ENCODE peak calls at places on chromosomes 11 and 22, in seven cellular contexts. One of them, this sample, is unnamed.
A peak's percentile ranks its signal among the peaks of the same experiment; 100 is the strongest.

GRCh38 chr11:28674432-28675076 is 566.4 kb downstream of the METTL15 start:
- DNase-seq in MM.1S: no peak
- DNase-seq in GM23338: peak; percentile 57
- DNase-seq in HCT116: peak; percentile 48
- DNase-seq in hepatocyte: peak; percentile 30
- DNase-seq in GM23248: peak; percentile 83
- DNase-seq in PC-3: peak; percentile 45
- DNase-seq in this sample: no peak

GRCh38 chr22:20833225-20833665 is 25.4 kb downstream of the PI4KA start:
- DNase-seq in MM.1S: no peak
- DNase-seq in GM23338: no peak
- DNase-seq in HCT116: no peak
- DNase-seq in hepatocyte: no peak
- DNase-seq in GM23248: no peak
- DNase-seq in PC-3: no peak
- DNase-seq in this sample: no peak

GRCh38 chr22:18126606-18127005 is 16.0 kb downstream of the TUBA8 start:
- DNase-seq in MM.1S: no peak
- DNase-seq in GM23338: no peak
- DNase-seq in HCT116: no peak
- DNase-seq in hepatocyte: no peak
- DNase-seq in GM23248: no peak
- DNase-seq in PC-3: no peak
- DNase-seq in this sample: no peak

GRCh38 chr11:94885133-94885532 is 88.2 kb downstream of the CWC15 start:
- DNase-seq in MM.1S: no peak
- DNase-seq in GM23338: no peak
- DNase-seq in HCT116: no peak
- DNase-seq in hepatocyte: no peak
- DNase-seq in GM23248: no peak
- DNase-seq in PC-3: peak; percentile 96
- DNase-seq in this sample: peak; percentile 20

GRCh38 chr11:115194798-115195101 is 309.5 kb downstream of the CADM1 start:
- DNase-seq in MM.1S: peak; percentile 37
- DNase-seq in GM23338: no peak
- DNase-seq in HCT116: no peak
- DNase-seq in hepatocyte: no peak
- DNase-seq in GM23248: peak; percentile 58
- DNase-seq in PC-3: no peak
- DNase-seq in this sample: no peak

GRCh38 chr11:21121991-21122390 is 452.6 kb downstream of the NELL1 start:
- DNase-seq in MM.1S: no peak
- DNase-seq in GM23338: no peak
- DNase-seq in HCT116: no peak
- DNase-seq in hepatocyte: no peak
- DNase-seq in GM23248: no peak
- DNase-seq in PC-3: no peak
- DNase-seq in this sample: no peak

GRCh38 chr22:49936973-49937757 is 18.7 kb downstream of the CRELD2 start:
- DNase-seq in MM.1S: no peak
- DNase-seq in GM23338: no peak
- DNase-seq in HCT116: no peak
- DNase-seq in hepatocyte: peak; percentile 33
- DNase-seq in GM23248: no peak
- DNase-seq in PC-3: no peak
- DNase-seq in this sample: no peak

GRCh38 chr22:20569059-20570058 is 61.9 kb downstream of the MED15 start:
- DNase-seq in MM.1S: no peak
- DNase-seq in GM23338: no peak
- DNase-seq in HCT116: peak; percentile 78
- DNase-seq in hepatocyte: peak; percentile 83
- DNase-seq in GM23248: peak; percentile 99
- DNase-seq in PC-3: peak; percentile 90
- DNase-seq in this sample: peak; percentile 96

GRCh38 chr11:765025-765801 is 12.1 kb downstream of the GATD1 start:
- DNase-seq in MM.1S: peak; percentile 59
- DNase-seq in GM23338: peak; percentile 88
- DNase-seq in HCT116: peak; percentile 47
- DNase-seq in hepatocyte: peak; percentile 65
- DNase-seq in GM23248: peak; percentile 66
- DNase-seq in PC-3: peak; percentile 61
- DNase-seq in this sample: peak; percentile 67

GRCh38 chr11:126212089-126212660 is 593 bp downstream of the FAM118B start:
- DNase-seq in MM.1S: no peak
- DNase-seq in GM23338: peak; percentile 27
- DNase-seq in HCT116: no peak
- DNase-seq in hepatocyte: no peak
- DNase-seq in GM23248: peak; percentile 58
- DNase-seq in PC-3: peak; percentile 13
- DNase-seq in this sample: no peak

GRCh38 chr11:58575377-58576020 is at the start of gene LPXN:
- DNase-seq in MM.1S: peak; percentile 78
- DNase-seq in GM23338: no peak
- DNase-seq in HCT116: no peak
- DNase-seq in hepatocyte: no peak
- DNase-seq in GM23248: peak; percentile 95
- DNase-seq in PC-3: peak; percentile 90
- DNase-seq in this sample: no peak

GRCh38 chr11:78033040-78033439 is 10.0 kb upstream of the KCTD14 start:
- DNase-seq in MM.1S: no peak
- DNase-seq in GM23338: no peak
- DNase-seq in HCT116: no peak
- DNase-seq in hepatocyte: no peak
- DNase-seq in GM23248: no peak
- DNase-seq in PC-3: no peak
- DNase-seq in this sample: no peak

GRCh38 chr11:132064987-132065620 is 694.7 kb downstream of the NTM start:
- DNase-seq in MM.1S: no peak
- DNase-seq in GM23338: no peak
- DNase-seq in HCT116: no peak
- DNase-seq in hepatocyte: peak; percentile 64
- DNase-seq in GM23248: peak; percentile 97
- DNase-seq in PC-3: peak; percentile 79
- DNase-seq in this sample: no peak

GRCh38 chr11:130798801-130799200 is 117.5 kb downstream of the SNX19 start:
- DNase-seq in MM.1S: no peak
- DNase-seq in GM23338: no peak
- DNase-seq in HCT116: no peak
- DNase-seq in hepatocyte: no peak
- DNase-seq in GM23248: peak; percentile 33
- DNase-seq in PC-3: no peak
- DNase-seq in this sample: no peak

GRCh38 chr11:64897381-64898075 is 19.1 kb upstream of the EHD1 start:
- DNase-seq in MM.1S: no peak
- DNase-seq in GM23338: no peak
- DNase-seq in HCT116: no peak
- DNase-seq in hepatocyte: no peak
- DNase-seq in GM23248: no peak
- DNase-seq in PC-3: no peak
- DNase-seq in this sample: no peak

GRCh38 chr11:8834379-8834778 is 76.6 kb upstream of the AKIP1 start:
- DNase-seq in MM.1S: no peak
- DNase-seq in GM23338: peak; percentile 48
- DNase-seq in HCT116: no peak
- DNase-seq in hepatocyte: no peak
- DNase-seq in GM23248: no peak
- DNase-seq in PC-3: no peak
- DNase-seq in this sample: no peak

GRCh38 chr22:37633082-37633692 is 6.3 kb upstream of the SH3BP1 start:
- DNase-seq in MM.1S: no peak
- DNase-seq in GM23338: no peak
- DNase-seq in HCT116: no peak
- DNase-seq in hepatocyte: no peak
- DNase-seq in GM23248: no peak
- DNase-seq in PC-3: no peak
- DNase-seq in this sample: no peak

GRCh38 chr22:37633693-37634504 is 5.6 kb upstream of the SH3BP1 start:
- DNase-seq in MM.1S: no peak
- DNase-seq in GM23338: peak; percentile 86
- DNase-seq in HCT116: no peak
- DNase-seq in hepatocyte: peak; percentile 89
- DNase-seq in GM23248: peak; percentile 87
- DNase-seq in PC-3: no peak
- DNase-seq in this sample: peak; percentile 50

GRCh38 chr22:37630839-37631435 is 8.5 kb upstream of the SH3BP1 start:
- DNase-seq in MM.1S: no peak
- DNase-seq in GM23338: no peak
- DNase-seq in HCT116: no peak
- DNase-seq in hepatocyte: peak; percentile 78
- DNase-seq in GM23248: no peak
- DNase-seq in PC-3: no peak
- DNase-seq in this sample: no peak

GRCh38 chr22:37631448-37632173 is 7.9 kb upstream of the SH3BP1 start:
- DNase-seq in MM.1S: no peak
- DNase-seq in GM23338: no peak
- DNase-seq in HCT116: no peak
- DNase-seq in hepatocyte: no peak
- DNase-seq in GM23248: no peak
- DNase-seq in PC-3: no peak
- DNase-seq in this sample: no peak

DNA sequence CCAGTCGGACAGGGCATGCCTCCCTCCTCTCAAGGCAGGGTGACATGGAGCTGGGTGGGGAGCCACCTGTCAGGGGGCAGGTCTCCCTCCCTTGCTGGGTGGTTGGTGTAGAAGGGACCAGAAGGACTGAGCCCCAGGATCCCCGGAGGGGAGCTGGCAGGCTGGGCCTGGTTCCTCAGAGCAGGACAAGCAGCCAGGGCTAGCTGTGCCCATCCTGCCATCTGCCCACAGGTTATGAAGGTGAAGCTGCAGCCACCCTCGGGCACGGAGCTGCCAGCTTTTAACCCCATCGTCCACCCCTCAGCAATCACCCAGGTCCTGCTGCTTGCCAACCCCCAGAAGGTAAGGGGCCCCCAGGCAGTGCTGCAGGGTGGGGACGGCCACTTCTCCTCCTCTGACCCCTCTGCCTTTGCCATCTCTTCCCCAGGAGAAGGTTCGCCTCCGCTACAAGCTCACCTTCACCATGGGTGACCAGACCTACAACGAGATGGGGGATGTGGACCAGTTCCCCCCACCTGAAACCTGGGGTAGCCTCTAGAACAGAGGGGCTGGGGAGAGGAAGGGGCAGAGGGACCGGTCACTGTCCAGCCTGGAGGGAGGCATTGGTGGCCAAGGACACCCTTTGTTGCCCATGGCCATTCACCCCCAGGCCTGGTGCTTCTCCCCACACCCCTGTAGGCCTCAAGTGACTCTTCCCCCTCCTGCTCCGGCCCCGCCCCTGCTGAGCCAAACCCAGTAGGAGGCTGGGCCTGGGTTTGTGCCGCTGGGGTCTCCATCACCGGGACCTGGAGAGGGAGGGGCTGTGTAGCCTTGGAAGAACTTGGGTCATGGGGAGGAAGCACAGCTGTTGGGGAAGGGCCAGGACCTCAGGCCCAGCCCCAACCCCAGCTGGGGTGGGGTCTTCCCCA is 7.0 kb upstream of the SH3BP1 start:
- DNase-seq in MM.1S: no peak
- DNase-seq in GM23338: no peak
- DNase-seq in HCT116: no peak
- DNase-seq in hepatocyte: no peak
- DNase-seq in GM23248: no peak
- DNase-seq in PC-3: no peak
- DNase-seq in this sample: no peak
- H3K9me2 ChIP-seq in MM.1S: no peaks in the 10 kb centered on the region
- H3K9me2 ChIP-seq in GM23338: no peaks in the 10 kb centered on the region
- H3K9me2 ChIP-seq in HCT116: no peaks in the 10 kb centered on the region
- H3K9me2 ChIP-seq in hepatocyte: no peaks in the 10 kb centered on the region
- H3K9me2 ChIP-seq in GM23248: no peaks in the 10 kb centered on the region
- H3K9me2 ChIP-seq in PC-3: no peaks in the 10 kb centered on the region
- H3K9me2 ChIP-seq in this sample: no peaks in the 10 kb centered on the region

GRCh38 chr11:46387919-46388618 is 3.5 kb downstream of the CHRM4 start:
- DNase-seq in MM.1S: no peak
- DNase-seq in GM23338: peak; percentile 34
- DNase-seq in HCT116: no peak
- DNase-seq in hepatocyte: no peak
- DNase-seq in GM23248: no peak
- DNase-seq in PC-3: no peak
- DNase-seq in this sample: no peak

GRCh38 chr11:46387456-46387855 is 4.1 kb downstream of the CHRM4 start:
- DNase-seq in MM.1S: no peak
- DNase-seq in GM23338: no peak
- DNase-seq in HCT116: no peak
- DNase-seq in hepatocyte: no peak
- DNase-seq in GM23248: no peak
- DNase-seq in PC-3: no peak
- DNase-seq in this sample: no peak

GRCh38 chr11:46389450-46390330 is 1.9 kb downstream of the CHRM4 start:
- DNase-seq in MM.1S: peak; percentile 53
- DNase-seq in GM23338: peak; percentile 93
- DNase-seq in HCT116: peak; percentile 54
- DNase-seq in hepatocyte: peak; percentile 89
- DNase-seq in GM23248: peak; percentile 83
- DNase-seq in PC-3: peak; percentile 75
- DNase-seq in this sample: peak; percentile 50

GRCh38 chr11:46390331-46391171 is 1.0 kb downstream of the CHRM4 start:
- DNase-seq in MM.1S: no peak
- DNase-seq in GM23338: peak; percentile 48
- DNase-seq in HCT116: no peak
- DNase-seq in hepatocyte: no peak
- DNase-seq in GM23248: no peak
- DNase-seq in PC-3: no peak
- DNase-seq in this sample: no peak

GRCh38 chr11:46388619-46389449 is 2.7 kb downstream of the CHRM4 start:
- DNase-seq in MM.1S: no peak
- DNase-seq in GM23338: peak; percentile 28
- DNase-seq in HCT116: no peak
- DNase-seq in hepatocyte: no peak
- DNase-seq in GM23248: no peak
- DNase-seq in PC-3: no peak
- DNase-seq in this sample: peak; percentile 26
- TF ChIP-seq EZH2 in MM.1S: no peak
- TF ChIP-seq EZH2 in GM23338: no peak
- TF ChIP-seq EZH2 in HCT116: no peak
- TF ChIP-seq EZH2 in hepatocyte: peak; percentile 14
- TF ChIP-seq EZH2 in GM23248: peak; percentile 13
- TF ChIP-seq EZH2 in PC-3: no peak
- TF ChIP-seq EZH2 in this sample: no peak

GRCh38 chr11:72295471-72295870 is 51.5 kb upstream of the PHOX2A start:
- DNase-seq in MM.1S: no peak
- DNase-seq in GM23338: no peak
- DNase-seq in HCT116: no peak
- DNase-seq in hepatocyte: no peak
- DNase-seq in GM23248: no peak
- DNase-seq in PC-3: no peak
- DNase-seq in this sample: no peak
- H3K9me2 ChIP-seq in MM.1S: no peaks in the 10 kb centered on the region
- H3K9me2 ChIP-seq in GM23338: no peaks in the 10 kb centered on the region
- H3K9me2 ChIP-seq in HCT116: no peaks in the 10 kb centered on the region
- H3K9me2 ChIP-seq in hepatocyte: no peaks in the 10 kb centered on the region
- H3K9me2 ChIP-seq in GM23248: no peaks in the 10 kb centered on the region
- H3K9me2 ChIP-seq in PC-3: no peaks in the 10 kb centered on the region
- H3K9me2 ChIP-seq in this sample: no peaks in the 10 kb centered on the region

DNA sequence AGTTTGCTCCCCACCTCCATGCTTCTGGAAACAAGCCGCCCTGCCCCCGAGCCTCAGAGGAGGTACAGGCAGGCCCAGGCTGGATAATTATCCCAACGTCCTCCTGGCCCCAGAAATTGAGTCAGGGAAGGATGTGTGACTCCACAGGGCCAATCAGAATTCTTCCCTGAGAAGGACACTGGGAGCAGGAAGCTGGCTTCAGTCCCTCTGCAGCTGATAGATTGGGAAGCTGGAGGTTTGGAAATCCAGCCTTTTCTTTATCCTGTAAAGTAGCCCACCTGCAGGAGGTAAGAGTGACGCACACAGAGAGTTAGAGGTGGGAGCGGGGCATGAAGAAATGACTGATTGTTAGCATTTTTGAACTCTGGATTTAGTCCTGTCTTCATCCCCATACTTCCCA is 97.5 kb upstream of the CD82 start:
- DNase-seq in MM.1S: no peak
- DNase-seq in GM23338: peak; percentile 45
- DNase-seq in HCT116: no peak
- DNase-seq in hepatocyte: no peak
- DNase-seq in GM23248: no peak
- DNase-seq in PC-3: no peak
- DNase-seq in this sample: no peak
- TF ChIP-seq EZH2 in MM.1S: no peak
- TF ChIP-seq EZH2 in GM23338: no peak
- TF ChIP-seq EZH2 in HCT116: no peak
- TF ChIP-seq EZH2 in hepatocyte: no peak
- TF ChIP-seq EZH2 in GM23248: no peak
- TF ChIP-seq EZH2 in PC-3: no peak
- TF ChIP-seq EZH2 in this sample: no peak

This sample was measured in PC-9.